ENCODE peak calls at places on chromosomes 7 and 10, in four cellular contexts. L is DND-41, S is WTC11, K is dermis blood vessel endothelial cell. O is an unnamed sample.

GRCh38 chr7:37832194-37832593 is 16.2 kb upstream of the NME8 start:
- DNase-seq in K (peak), S (no peak), L (peak), O (no peak)

GRCh38 chr10:112963835-112964234 is 13.8 kb downstream of the TCF7L2 start:
- DNase-seq in K (no peak), S (no peak), L (no peak), O (no peak)

GRCh38 chr10:4280481-4281206 is 495.6 kb upstream of the KLF6 start:
- DNase-seq in S (no peak), K (peak), L (no peak), O (no peak)

GRCh38 chr10:122142652-122143237 is 128.4 kb upstream of the BTBD16 start:
- DNase-seq in S (peak), K (peak), L (peak), O (no peak)

GRCh38 chr7:82036146-82036886 is 266.5 kb upstream of the HGF start:
- DNase-seq in K (peak), L (no peak), S (no peak), O (no peak)

GRCh38 chr7:4681922-4682620 is at the start of gene FOXK1:
- DNase-seq in L (peak), K (peak), S (peak), O (peak)

GRCh38 chr10:113326160-113327111 is 226.4 kb upstream of the HABP2 start:
- DNase-seq in L (peak), S (peak), K (peak), O (peak)

GRCh38 chr10:76035728-76036409 is 604.4 kb downstream of the LRMDA start:
- DNase-seq in L (no peak), S (no peak), K (no peak), O (no peak)

GRCh38 chr10:97069576-97070362 is 116.0 kb downstream of the SLIT1 start:
- DNase-seq in L (no peak), K (peak), S (no peak), O (no peak)

GRCh38 chr7:123637203-123637602 is 18.5 kb upstream of the LMOD2 start:
- DNase-seq in L (no peak), K (no peak), S (no peak), O (no peak)

GRCh38 chr10:92923416-92923815 is 75.1 kb downstream of the EXOC6 start:
- DNase-seq in L (no peak), S (no peak), K (peak), O (no peak)

GRCh38 chr7:80508440-80508839 is 3.4 kb downstream of the GNAT3 start:
- DNase-seq in S (no peak), L (no peak), K (peak), O (no peak)

GRCh38 chr10:108338146-108338545 is 1173.6 kb upstream of the SORCS1 start:
- DNase-seq in S (no peak), L (no peak), K (no peak), O (no peak)

GRCh38 chr10:71063431-71063830 is 148.9 kb upstream of the UNC5B start:
- DNase-seq in S (no peak), K (no peak), L (no peak), O (no peak)

GRCh38 chr7:16463520-16463919 is 2.0 kb downstream of the SOSTDC1 start:
- DNase-seq in S (no peak), L (no peak), K (no peak), O (no peak)

GRCh38 chr10:8060010-8060703 is 5.7 kb downstream of the GATA3 start:
- DNase-seq in L (peak), K (peak), S (no peak), O (no peak)

GRCh38 chr7:149496642-149497391 is 792 bp downstream of the ZNF746 start:
- DNase-seq in S (peak), L (peak), K (peak), O (no peak)

GRCh38 chr7:1668932-1669485 is 1.1 kb upstream of the ELFN1 start:
- DNase-seq in L (no peak), S (peak), K (peak), O (no peak)

O was measured in NT2/D1.